ENCODE peak calls at places on chromosome 14, in nine cellular contexts. O is psoas muscle, M is transverse colon, I is AG10803, T is fibroblast of pulmonary artery, G is cerebellum, U is anterior cingulate cortex, Z is fibroblast of the conjunctiva, P is B cell. C is an unnamed sample.

GRCh38 chr14:53461823-53462222 is 308.7 kb upstream of the DDHD1 start:
- DNase-seq in O (no peak), T (no peak), M (no peak), I (no peak), Z (no peak), G (no peak), P (no peak), U (no peak), C (no peak)

GRCh38 chr14:88189840-88190191 is 133.3 kb downstream of the KCNK10 start:
- DNase-seq in P (no peak), U (no peak), I (no peak), M (no peak), G (no peak), Z (no peak), O (no peak), T (no peak), C (no peak)

GRCh38 chr14:34872822-34873590 is 2.2 kb downstream of the BAZ1A start:
- DNase-seq in P (no peak), O (no peak), I (peak), M (peak), T (peak), Z (no peak), G (no peak), U (no peak), C (no peak)

GRCh38 chr14:98173291-98173690 is 1098.7 kb downstream of the BCL11B start:
- DNase-seq in U (no peak), Z (no peak), O (no peak), G (no peak), P (no peak), I (no peak), T (no peak), M (peak), C (no peak)

GRCh38 chr14:61812347-61813100 is 50.3 kb downstream of the SNAPC1 start:
- DNase-seq in O (peak), Z (no peak), M (no peak), I (no peak), G (no peak), T (peak), U (peak), P (peak), C (no peak)

GRCh38 chr14:78790262-78790661 is 620.1 kb downstream of the NRXN3 start:
- DNase-seq in I (no peak), P (no peak), O (no peak), M (no peak), G (no peak), Z (no peak), U (no peak), T (no peak), C (no peak)

GRCh38 chr14:74908861-74909341 is 14.2 kb downstream of the RPS6KL1 start:
- DNase-seq in Z (no peak), T (no peak), I (no peak), P (no peak), O (no peak), M (no peak), U (no peak), G (no peak), C (no peak)

GRCh38 chr14:90383731-90384542 is 12.9 kb upstream of the CALM1 start:
- DNase-seq in M (peak), P (no peak), T (peak), O (peak), G (peak), Z (no peak), I (peak), U (peak), C (no peak)

GRCh38 chr14:101872333-101872732 is 92.0 kb upstream of the DYNC1H1 start:
- DNase-seq in G (no peak), U (no peak), M (no peak), T (no peak), O (no peak), P (no peak), I (no peak), Z (no peak), C (no peak)

GRCh38 chr14:76497550-76498484 is 121.9 kb downstream of the ESRRB start:
- DNase-seq in I (no peak), G (no peak), U (no peak), P (no peak), Z (no peak), M (no peak), T (no peak), O (no peak), C (no peak)

C was measured in AG04449.